ENCODE peak calls at places on chromosomes 6 and 20, in eight cellular contexts. M is GM23338, D is MM.1S, S is neural progenitor cell, T is GM23248, B is SK-N-SH, L is HCT116, C is OCI-LY7. X is an unnamed sample.

GRCh38 chr6:79431469-79431868 is 105.8 kb downstream of the LCA5 start:
- DNase-seq in M (peak), D (no peak), S (peak), T (no peak), B (no peak), L (no peak), C (no peak), X (peak)

GRCh38 chr6:7821426-7821825 is 89.2 kb downstream of the TXNDC5 start:
- DNase-seq in M (no peak), D (no peak), S (no peak), T (peak), B (no peak), L (no peak), C (no peak), X (no peak)

GRCh38 chr20:32972181-32973076 is 31.8 kb downstream of the SUN5 start:
- DNase-seq in M (peak), D (peak), S (no peak), T (no peak), B (no peak), L (no peak), C (peak), X (no peak)

GRCh38 chr6:129812145-129812777 is 48.9 kb downstream of the TMEM244 start:
- DNase-seq in M (no peak), D (no peak), S (no peak), T (no peak), B (no peak), L (no peak), C (no peak), X (no peak)

GRCh38 chr20:38059832-38060231 is 26.3 kb downstream of the RPRD1B start:
- DNase-seq in M (no peak), D (no peak), S (no peak), T (no peak), B (no peak), L (no peak), C (no peak), X (peak)

GRCh38 chr20:45341579-45341938 is 6.7 kb downstream of the SDC4 start:
- DNase-seq in M (no peak), D (no peak), S (no peak), T (no peak), B (no peak), L (no peak), C (no peak), X (no peak)

GRCh38 chr6:44146685-44147084 is 11.9 kb upstream of the CAPN11 start:
- DNase-seq in M (no peak), D (no peak), S (no peak), T (no peak), B (no peak), L (no peak), C (no peak), X (no peak)

GRCh38 chr6:80454197-80454596 is 347.7 kb downstream of the BCKDHB start:
- DNase-seq in M (no peak), D (peak), S (no peak), T (peak), B (no peak), L (peak), C (no peak), X (no peak)

GRCh38 chr20:43993552-43993951 is 78.9 kb downstream of the TOX2 start:
- DNase-seq in M (no peak), D (no peak), S (no peak), T (peak), B (no peak), L (no peak), C (no peak), X (no peak)

DNA sequence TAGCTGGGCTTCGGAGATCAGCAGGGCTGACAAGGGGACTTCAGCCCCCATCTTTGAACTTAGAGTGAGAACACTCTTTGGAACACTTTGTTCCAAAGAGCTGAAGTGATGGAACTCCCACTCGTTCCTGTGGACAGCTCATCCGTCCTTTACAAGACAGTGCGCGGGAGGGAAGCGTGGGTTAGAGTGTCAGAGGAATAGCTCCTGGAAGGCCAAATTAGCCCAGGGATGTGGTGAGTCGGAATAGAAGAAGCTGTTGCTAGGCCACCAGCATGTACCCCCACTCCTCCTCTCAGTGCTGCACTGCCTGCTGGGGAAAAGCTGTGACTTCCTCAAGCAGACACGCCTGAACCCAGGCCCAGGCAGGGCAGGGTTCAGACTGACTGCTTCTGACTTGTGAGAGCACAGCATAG is 1.7 kb downstream of the SDCBP2 start:
- DNase-seq in M (no peak), D (no peak), S (no peak), T (peak), B (no peak), L (no peak), C (no peak), X (peak)
- H3K4me3 ChIP-seq in M (no peak), D (no peak), S (no peak), T (peak), B (no peak), L (no peak), C (peak), X (no peak)

GRCh38 chr6:53258076-53258773 is 90.5 kb downstream of the ELOVL5 start:
- DNase-seq in M (peak), D (no peak), S (no peak), T (no peak), B (no peak), L (no peak), C (no peak), X (no peak)

GRCh38 chr6:53259860-53260580 is 88.7 kb downstream of the ELOVL5 start:
- DNase-seq in M (no peak), D (no peak), S (no peak), T (no peak), B (no peak), L (no peak), C (no peak), X (no peak)

GRCh38 chr6:53258774-53259155 is 90.0 kb downstream of the ELOVL5 start:
- DNase-seq in M (no peak), D (no peak), S (no peak), T (no peak), B (no peak), L (no peak), C (no peak), X (no peak)

GRCh38 chr6:53257533-53257932 is 91.2 kb downstream of the ELOVL5 start:
- DNase-seq in M (no peak), D (no peak), S (no peak), T (no peak), B (no peak), L (no peak), C (no peak), X (no peak)

DNA sequence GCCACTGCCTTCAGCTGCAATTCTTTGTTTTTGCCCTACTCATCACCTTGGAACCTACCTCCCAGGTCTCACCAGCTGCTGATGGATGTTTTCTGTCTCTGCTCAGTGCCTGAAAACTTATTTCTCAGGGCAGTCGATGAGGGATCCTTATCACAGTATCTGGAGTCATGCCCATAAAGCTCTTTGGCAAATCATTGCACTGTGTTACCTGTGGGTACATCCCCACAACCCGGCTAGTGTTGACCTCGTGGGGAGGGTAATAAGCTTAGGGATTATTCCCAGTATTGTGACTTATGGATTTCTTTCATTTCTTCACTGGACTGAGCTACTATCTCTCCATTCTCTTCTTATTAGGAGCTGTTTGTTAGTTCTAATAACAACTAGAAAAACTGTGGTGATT is 91.7 kb downstream of the ELOVL5 start:
- DNase-seq in M (no peak), D (no peak), S (no peak), T (no peak), B (no peak), L (no peak), C (no peak), X (no peak)
- TF ChIP-seq EZH2phosphoT487 in M (no peak), D (no peak), S (no peak), T (no peak), B (no peak), L (no peak), C (no peak), X (no peak)

GRCh38 chr6:108168501-108168979 is 2.7 kb downstream of the NR2E1 start:
- DNase-seq in M (peak), D (peak), S (peak), T (peak), B (peak), L (no peak), C (no peak), X (peak)
- H3K4me3 ChIP-seq in M (peak), D (peak), S (peak), T (no peak), B (no peak), L (no peak), C (no peak), X (no peak)

GRCh38 chr20:25584905-25585704 is at the start of gene NINL:
- DNase-seq in M (peak), D (no peak), S (peak), T (peak), B (peak), L (no peak), C (no peak), X (peak)
- TF ChIP-seq EZH2phosphoT487 in M (no peak), D (no peak), S (no peak), T (no peak), B (no peak), L (no peak), C (no peak), X (no peak)

GRCh38 chr6:17556014-17556413 is 44.1 kb upstream of the FAM8A1 start:
- DNase-seq in M (no peak), D (no peak), S (no peak), T (no peak), B (no peak), L (no peak), C (no peak), X (no peak)

GRCh38 chr6:17551383-17551958 is 48.6 kb upstream of the FAM8A1 start:
- DNase-seq in M (no peak), D (no peak), S (no peak), T (no peak), B (no peak), L (no peak), C (no peak), X (no peak)
- H3K4me3 ChIP-seq in M (no peak), D (no peak), S (no peak), T (no peak), B (no peak), L (no peak), C (no peak), X (no peak)

DNA sequence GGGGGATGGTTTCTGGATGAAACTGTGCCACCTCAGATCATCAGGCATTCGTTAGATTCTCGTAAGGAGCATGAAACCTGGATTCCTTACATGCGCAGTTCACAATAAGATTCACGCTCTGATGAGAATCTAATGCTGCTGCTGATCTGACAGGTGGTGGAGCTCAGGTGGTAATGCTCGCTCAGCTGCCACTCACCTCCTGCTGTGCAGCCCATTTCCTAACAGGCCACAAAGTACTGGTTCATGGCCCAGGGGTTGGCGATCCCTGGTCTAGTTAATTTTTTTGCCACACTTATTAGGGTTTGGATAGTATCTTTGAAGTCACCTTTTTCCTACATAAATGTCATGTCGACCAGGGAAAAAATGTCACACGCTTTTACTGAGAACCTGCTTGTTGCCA is 96.8 kb upstream of the MLIP start:
- DNase-seq in M (no peak), D (no peak), S (no peak), T (no peak), B (no peak), L (no peak), C (no peak), X (no peak)
- TF ChIP-seq EZH2phosphoT487 in M (no peak), D (no peak), S (no peak), T (no peak), B (no peak), L (no peak), C (no peak), X (no peak)

DNA sequence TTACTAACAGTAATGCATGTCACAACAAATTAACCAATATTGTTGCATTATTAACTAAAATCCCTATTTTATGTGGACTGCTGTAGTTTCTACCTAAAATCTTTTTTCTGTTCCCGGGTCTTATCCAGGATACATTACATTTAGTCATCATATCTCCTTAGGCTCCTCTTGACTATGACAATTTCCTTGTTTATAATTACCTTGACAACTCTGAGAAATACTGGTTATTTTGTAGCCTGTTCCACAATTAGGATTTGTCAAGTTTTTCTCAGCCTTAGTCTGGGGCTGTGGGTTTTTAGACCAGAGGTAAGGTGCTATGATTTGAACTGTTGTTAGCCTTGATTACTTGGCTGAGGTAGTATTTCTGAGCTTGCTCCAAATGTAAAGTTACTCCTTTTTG is 3.7 kb downstream of the FBXO5 start:
- DNase-seq in M (no peak), D (no peak), S (no peak), T (peak), B (no peak), L (no peak), C (no peak), X (no peak)
- H3K4me3 ChIP-seq in M (peak), D (no peak), S (peak), T (peak), B (no peak), L (no peak), C (peak), X (no peak)